ENCODE peak calls at places on chromosome 13, in eight cellular contexts. J, P, N, X, M, B, E and R are unnamed samples.

GRCh38 chr13:40409278-40409677 is 257.2 kb downstream of the FOXO1 start:
- DNase-seq in P (no peak), M (no peak), N (no peak), J (peak), E (no peak), X (no peak), B (peak), R (no peak)

GRCh38 chr13:59000770-59001169 is 1163.0 kb downstream of the DIAPH3 start:
- DNase-seq in E (no peak), X (no peak), B (no peak), M (no peak), J (no peak), N (no peak), P (no peak), R (peak)

GRCh38 chr13:35818577-35819165 is 312.5 kb downstream of the DCLK1 start:
- DNase-seq in E (peak), J (no peak), M (no peak), X (no peak), N (peak), B (no peak), P (no peak), R (peak)

GRCh38 chr13:94711561-94712286 is 621 bp downstream of the SOX21 start:
- DNase-seq in X (no peak), J (no peak), B (peak), M (no peak), E (peak), N (no peak), P (no peak), R (peak)

GRCh38 chr13:113319371-113319770 is 22.3 kb downstream of the LAMP1 start:
- DNase-seq in N (no peak), X (no peak), P (no peak), J (peak), M (no peak), E (no peak), B (no peak), R (no peak)

GRCh38 chr13:24228852-24229458 is 68.4 kb downstream of the SPATA13 start:
- DNase-seq in N (peak), E (peak), J (no peak), M (no peak), X (no peak), B (no peak), P (no peak), R (peak)

GRCh38 chr13:73411067-73411809 is 352.4 kb downstream of the KLF5 start:
- DNase-seq in X (no peak), J (no peak), M (no peak), B (no peak), E (peak), N (no peak), P (no peak), R (no peak)

GRCh38 chr13:66675620-66676019 is 554.5 kb downstream of the PCDH9 start:
- DNase-seq in N (no peak), J (no peak), M (no peak), P (no peak), B (no peak), X (no peak), E (no peak), R (peak)

GRCh38 chr13:37360556-37360955 is 238.0 kb downstream of the POSTN start:
- DNase-seq in P (no peak), E (no peak), N (no peak), B (no peak), M (no peak), J (no peak), X (no peak), R (no peak)

GRCh38 chr13:44088911-44089851 is 209.5 kb downstream of the LACC1 start:
- DNase-seq in J (no peak), P (no peak), X (no peak), B (no peak), M (no peak), N (peak), E (peak), R (no peak)

GRCh38 chr13:21364357-21364756 is 94.7 kb downstream of the ZDHHC20 start:
- DNase-seq in M (no peak), P (no peak), X (no peak), N (no peak), B (peak), E (no peak), J (no peak), R (no peak)

DNA sequence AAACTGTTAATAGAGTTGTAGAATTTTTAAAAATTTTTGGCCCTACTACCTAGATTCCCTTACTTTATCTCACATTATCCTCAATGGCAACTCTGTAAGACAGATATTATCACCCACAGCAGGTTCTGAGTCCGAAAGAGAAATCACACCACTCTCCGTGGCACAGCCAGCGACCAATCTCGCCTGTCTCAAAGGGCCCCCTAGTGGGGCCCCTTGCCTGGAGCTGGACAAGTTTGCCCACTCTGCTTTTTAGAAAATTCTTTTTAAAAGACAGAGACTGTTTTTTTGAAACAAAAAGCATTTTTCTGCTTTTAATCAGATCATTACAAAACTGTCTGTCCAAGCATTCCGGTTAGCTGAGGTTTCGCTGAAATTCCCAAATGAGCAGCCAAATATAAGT is 21.7 kb downstream of the PHF11 start:
- DNase-seq in J (no peak), E (no peak), X (no peak), N (no peak), M (no peak), B (no peak), P (no peak), R (peak)
- TF ChIP-seq CTCF in J (no peak), E (peak), X (no peak), N (no peak), M (no peak), B (no peak), P (no peak), R (peak)

DNA sequence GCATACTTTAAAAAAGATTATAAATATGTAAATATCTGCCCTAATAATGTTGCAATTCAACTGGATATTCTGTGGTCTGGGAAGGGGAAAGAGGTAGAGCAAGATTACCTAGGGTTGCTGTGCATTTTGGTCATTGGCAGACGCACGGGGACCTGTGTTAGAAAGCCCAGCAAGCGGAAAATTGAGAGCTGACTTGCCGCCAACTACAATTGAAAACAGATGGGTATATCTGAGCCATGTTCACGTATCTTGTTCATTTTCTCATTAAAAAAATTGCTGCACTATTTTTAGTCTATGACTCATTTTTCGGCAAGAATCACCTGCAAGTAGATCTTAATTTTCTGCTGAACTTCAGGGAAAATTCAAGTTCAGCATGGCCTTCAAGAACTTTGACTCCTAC is 308.5 kb upstream of the TMTC4 start:
- DNase-seq in J (no peak), M (no peak), E (no peak), B (no peak), X (no peak), P (no peak), N (no peak), R (no peak)
- H3K4me3 ChIP-seq in J (no peak), M (no peak), E (no peak), B (no peak), X (no peak), P (no peak), N (no peak), R (no peak)

GRCh38 chr13:33842207-33842606 is 24.3 kb downstream of the RFC3 start:
- DNase-seq in B (no peak), P (no peak), J (no peak), N (no peak), X (no peak), E (no peak), M (no peak), R (no peak)
- TF ChIP-seq CTCF in B (no peak), P (no peak), J (no peak), N (no peak), X (no peak), E (no peak), M (no peak), R (no peak)

GRCh38 chr13:33132644-33133440 is 116.6 kb downstream of the KL start:
- DNase-seq in P (no peak), M (no peak), N (no peak), J (no peak), B (no peak), X (no peak), E (no peak), R (peak)
- H3K4me3 ChIP-seq in P (no peak), M (no peak), N (no peak), J (no peak), B (no peak), X (no peak), E (no peak), R (no peak)

DNA sequence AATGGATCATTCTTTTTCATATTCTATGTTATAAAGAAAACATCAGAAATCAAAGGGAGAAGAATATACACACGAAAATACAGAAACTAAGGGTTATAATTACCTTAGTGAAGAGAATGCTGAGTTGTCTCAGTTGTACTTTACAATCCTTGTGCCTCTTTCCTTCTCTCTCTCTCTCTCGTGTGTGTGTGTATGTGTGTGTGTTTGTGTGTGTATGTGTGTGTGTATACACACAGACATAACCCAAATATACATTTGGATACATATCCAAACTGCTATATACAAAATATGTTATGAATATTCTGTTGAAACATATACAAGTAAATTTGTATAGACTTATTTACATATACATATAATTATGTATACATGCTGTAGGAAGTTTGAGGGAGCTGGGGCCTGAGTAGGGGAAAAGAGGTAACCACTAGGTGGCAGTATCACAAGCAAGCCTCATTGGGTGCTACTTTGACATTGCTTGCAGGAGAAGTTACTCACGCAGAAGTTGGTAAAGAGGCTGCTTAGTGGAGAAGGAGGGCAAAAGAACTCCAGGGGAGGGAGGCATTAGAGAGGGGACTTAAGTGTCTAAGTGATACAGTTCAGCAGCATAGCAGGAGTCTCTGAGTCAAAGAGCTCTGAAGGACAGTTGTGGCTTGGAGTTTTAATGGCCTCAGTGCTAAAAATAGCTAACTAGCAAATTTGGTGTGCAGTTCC is 465.1 kb upstream of the PCDH20 start:
- DNase-seq in J (no peak), X (no peak), E (no peak), M (no peak), P (no peak), B (no peak), N (peak), R (peak)
- TF ChIP-seq CTCF in J (no peak), X (no peak), E (peak), M (no peak), P (no peak), B (no peak), N (peak), R (peak)

DNA sequence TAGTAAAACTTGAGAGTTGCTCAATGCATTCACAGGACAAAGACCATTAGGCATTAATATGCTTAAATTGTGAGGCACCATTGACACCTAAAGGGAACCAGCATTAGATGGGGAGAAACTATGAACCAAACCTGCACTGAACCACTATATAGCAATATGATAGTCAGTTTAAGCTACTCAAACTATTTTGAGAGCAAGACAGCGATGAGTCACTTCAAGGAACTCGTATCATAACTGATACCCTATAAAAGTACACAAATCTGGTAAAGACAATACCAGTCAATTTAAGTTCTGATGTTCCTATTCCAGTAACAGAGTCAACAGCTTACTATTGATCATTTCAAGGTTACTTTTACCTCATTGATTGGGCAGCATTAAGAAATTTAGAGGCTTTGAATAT is 151.3 kb upstream of the ATXN8OS start:
- DNase-seq in B (no peak), M (no peak), X (no peak), N (no peak), E (no peak), J (no peak), P (no peak), R (no peak)
- H3K4me3 ChIP-seq in B (no peak), M (no peak), X (no peak), N (no peak), E (no peak), J (no peak), P (no peak), R (no peak)